ENCODE peak calls at places on chromosomes 13 and 19, in ten cellular contexts. V, L, C, E, B, J, X, Y, M and R are unnamed samples.

GRCh38 chr19:4455742-4456565 is 1.6 kb downstream of the UBXN6 start:
- DNase-seq in V (peak; percentile 97), B (peak; percentile 73), X (no peak), E (peak; percentile 48), J (peak; percentile 84), C (no peak), Y (no peak), M (peak; percentile 30), L (peak; percentile 65), R (peak; percentile 55)

GRCh38 chr13:112907286-112907685 is 61.7 kb upstream of the MCF2L start:
- DNase-seq in V (no peak), L (peak; percentile 47), Y (no peak), X (peak; percentile 28), E (no peak), J (no peak), M (no peak), C (no peak), B (no peak), R (no peak)

GRCh38 chr19:5059191-5059579 is 90.3 kb downstream of the KDM4B start:
- DNase-seq in V (no peak), E (peak; percentile 54), B (no peak), M (no peak), J (no peak), X (no peak), C (no peak), Y (no peak), L (no peak), R (no peak)

GRCh38 chr13:107743100-107743499 is 472.2 kb downstream of the LIG4 start:
- DNase-seq in E (no peak), M (no peak), V (no peak), X (no peak), J (peak; percentile 77), Y (no peak), C (peak; percentile 33), B (no peak), L (no peak), R (no peak)

GRCh38 chr13:27926644-27927434 is 7.0 kb downstream of the PDX1 start:
- DNase-seq in Y (no peak), V (no peak), C (no peak), X (no peak), J (no peak), M (no peak), B (no peak), L (no peak), E (peak; percentile 49), R (no peak)

GRCh38 chr19:9054768-9055167 is 32.1 kb upstream of the OR1M1 start:
- DNase-seq in V (no peak), L (no peak), E (peak; percentile 75), B (no peak), Y (peak; percentile 70), J (no peak), X (peak; percentile 55), M (peak; percentile 88), C (peak; percentile 98), R (no peak)

GRCh38 chr19:44955500-44956439 is 590 bp downstream of the CLPTM1 start:
- DNase-seq in B (no peak), M (no peak), C (no peak), X (no peak), E (no peak), V (no peak), L (no peak), J (no peak), Y (no peak), R (peak; percentile 63)

GRCh38 chr19:23823952-23824389 is 65.3 kb upstream of the ZNF681 start:
- DNase-seq in J (no peak), X (no peak), M (peak; percentile 87), E (peak; percentile 9), L (no peak), B (no peak), Y (peak; percentile 30), C (no peak), V (peak; percentile 24), R (no peak)

GRCh38 chr13:34026308-34026707 is 208.4 kb downstream of the RFC3 start:
- DNase-seq in L (no peak), E (no peak), J (no peak), V (no peak), X (no peak), Y (no peak), C (no peak), B (no peak), M (no peak), R (no peak)

GRCh38 chr19:6229216-6229913 is 50.4 kb downstream of the MLLT1 start:
- DNase-seq in X (no peak), C (no peak), L (no peak), M (no peak), V (no peak), B (peak; percentile 21), Y (no peak), E (no peak), J (no peak), R (no peak)

GRCh38 chr19:5957132-5957531 is 20.8 kb downstream of the RANBP3 start:
- DNase-seq in J (peak; percentile 62), C (no peak), Y (no peak), X (no peak), M (no peak), E (no peak), B (no peak), L (no peak), V (peak; percentile 68), R (no peak)

GRCh38 chr19:50204811-50205675 is 1.6 kb downstream of the MYH14 start:
- DNase-seq in E (peak; percentile 93), X (peak; percentile 84), J (no peak), C (peak; percentile 88), V (peak; percentile 26), Y (no peak), M (peak; percentile 88), L (no peak), B (peak; percentile 79), R (no peak)

GRCh38 chr19:52022193-52022592 is 6.0 kb downstream of the ZNF614 start:
- DNase-seq in J (no peak), Y (no peak), X (no peak), C (no peak), V (no peak), B (no peak), E (no peak), L (no peak), M (no peak), R (no peak)

GRCh38 chr19:52020506-52020905 is 7.7 kb downstream of the ZNF614 start:
- DNase-seq in E (no peak), M (no peak), L (no peak), J (no peak), C (no peak), V (no peak), Y (no peak), X (no peak), B (no peak), R (no peak)
- H3K4me3 ChIP-seq in E (no peak overlapping the region), M (no peak overlapping the region), L (no peak overlapping the region), J (no peak overlapping the region), C (no peak overlapping the region), V (no peak overlapping the region), Y (no peak overlapping the region), X (no peak overlapping the region), B (no peak overlapping the region), R (no peak overlapping the region)

DNA sequence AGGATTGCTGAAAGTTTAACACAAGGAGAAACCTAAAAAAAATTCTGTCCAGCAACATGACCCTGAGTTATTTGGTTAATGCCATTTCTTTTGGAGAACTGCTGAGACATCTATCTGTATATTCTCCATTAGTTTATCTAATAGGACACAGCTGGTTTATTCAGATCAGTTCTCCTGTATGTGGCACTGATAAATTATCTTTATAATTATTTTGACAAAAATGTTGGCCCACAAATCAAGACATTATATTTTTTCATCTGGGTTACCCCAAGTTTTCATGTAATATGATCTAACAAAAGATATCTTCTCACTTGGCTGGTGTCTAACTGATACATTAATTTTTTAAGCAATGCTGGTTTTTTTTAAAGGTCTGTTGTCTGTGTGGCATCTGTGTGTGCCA is 231.4 kb downstream of the KLF12 start:
- DNase-seq in X (no peak), M (no peak), C (no peak), J (no peak), B (no peak), Y (no peak), L (no peak), V (no peak), E (no peak), R (no peak)
- H3K4me1 ChIP-seq in X (no peaks in the 10 kb centered on the region), M (no peaks in the 10 kb centered on the region), C (no peaks in the 10 kb centered on the region), J (peaks cover 1% of the 10 kb centered on the region), B (peaks cover 14% of the 10 kb centered on the region), Y (no peaks in the 10 kb centered on the region), L (no peaks in the 10 kb centered on the region), V (no peaks in the 10 kb centered on the region), E (no peaks in the 10 kb centered on the region), R (no peaks in the 10 kb centered on the region)

GRCh38 chr13:44433863-44434262 is 60.2 kb downstream of the SERP2 start:
- DNase-seq in C (no peak), J (no peak), X (no peak), V (no peak), M (no peak), Y (no peak), E (no peak), B (no peak), L (no peak), R (no peak)
- H3K4me3 ChIP-seq in C (peak overlapping the region; percentile 86), J (no peak overlapping the region), X (peak overlapping the region; percentile 58), V (no peak overlapping the region), M (no peak overlapping the region), Y (peak overlapping the region; percentile 91), E (peak overlapping the region; percentile 84), B (peak overlapping the region; percentile 60), L (peak overlapping the region; percentile 67), R (no peak overlapping the region)

DNA sequence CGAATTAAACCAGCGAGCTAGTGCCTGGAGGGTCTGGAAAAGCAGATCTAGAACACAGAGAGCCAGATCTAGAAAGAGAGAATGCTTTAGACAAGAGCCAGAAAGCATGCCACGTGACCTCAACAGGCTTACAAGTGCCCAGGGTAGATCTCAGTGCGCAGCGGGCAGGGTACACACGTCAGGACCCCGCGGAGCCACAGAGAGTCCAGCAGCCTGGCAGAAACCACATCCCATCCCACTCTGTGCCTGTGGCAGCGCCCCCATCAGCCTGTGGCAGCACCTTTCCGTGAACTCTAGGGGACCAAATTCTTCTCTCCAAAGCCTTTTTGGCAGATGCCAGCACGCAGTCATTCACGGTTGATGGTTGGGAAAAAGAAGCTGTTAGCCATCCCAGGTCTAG is 5.9 kb downstream of the ARHGEF1 start:
- DNase-seq in V (no peak), C (no peak), E (no peak), X (no peak), Y (no peak), L (no peak), B (no peak), M (no peak), J (no peak), R (no peak)
- H3K4me1 ChIP-seq in V (peaks cover 7% of the 10 kb centered on the region), C (peaks cover 31% of the 10 kb centered on the region), E (peaks cover 6% of the 10 kb centered on the region), X (peaks cover 6% of the 10 kb centered on the region), Y (peaks cover 15% of the 10 kb centered on the region), L (peaks cover 12% of the 10 kb centered on the region), B (peaks cover 36% of the 10 kb centered on the region), M (peaks cover 13% of the 10 kb centered on the region), J (peaks cover 8% of the 10 kb centered on the region), R (peaks cover 5% of the 10 kb centered on the region)

DNA sequence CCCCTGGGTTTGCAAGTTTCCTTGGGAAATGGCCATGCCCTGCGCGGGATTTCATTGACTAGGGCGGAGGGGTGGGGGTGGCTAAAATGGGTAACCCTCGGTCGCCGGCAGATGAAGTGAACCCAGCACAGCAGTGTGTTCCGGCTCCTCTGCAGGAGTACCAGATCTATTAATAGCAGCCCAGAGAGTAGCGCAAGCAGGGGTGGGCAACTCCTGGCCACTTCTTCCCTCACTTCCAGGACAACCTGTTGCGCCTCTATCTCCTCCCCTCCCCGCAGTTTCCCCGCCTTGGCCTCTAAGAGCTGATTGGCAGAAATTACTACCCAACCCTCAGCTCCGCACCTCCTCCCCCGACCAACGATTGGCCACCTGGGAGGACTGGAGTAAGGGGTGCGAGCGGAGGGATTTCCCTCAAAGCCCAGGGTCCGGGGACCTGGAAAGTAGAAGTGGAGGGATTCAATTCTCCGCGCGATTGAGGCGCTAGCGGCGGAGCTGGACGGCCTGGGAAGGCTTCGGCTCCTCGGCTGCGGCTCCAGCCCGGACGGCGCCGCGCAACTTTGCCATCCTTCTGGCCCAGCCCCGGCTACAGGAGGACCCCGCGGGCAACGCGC is at the start of gene FREM2:
- DNase-seq in Y (peak; percentile 23), C (peak; percentile 64), J (no peak), B (no peak), E (peak; percentile 97), V (no peak), X (no peak), M (peak; percentile 98), L (no peak), R (no peak)
- H3K4me3 ChIP-seq in Y (peak within 1 kb of the TSS; percentile 24), C (peak within 1 kb of the TSS; percentile 56), J (no peak within 1 kb of the TSS), B (peak within 1 kb of the TSS; percentile 39), E (peak within 1 kb of the TSS; percentile 78), V (no peak within 1 kb of the TSS), X (peak within 1 kb of the TSS; percentile 7), M (peak within 1 kb of the TSS; percentile 67), L (peak within 1 kb of the TSS; percentile 59), R (no peak within 1 kb of the TSS)